ENCODE peak calls at places on chromosomes 4 and X, in six cellular contexts. T is AG10803, P is Calu3, E is GM20000, J is BJ, D is colonic mucosa. H is an unnamed sample.

GRCh38 chr4:55553442-55553841 is 6.7 kb upstream of the CLOCK start:
- DNase-seq in E (no peak), T (peak), J (peak), D (no peak), P (no peak), H (no peak)

GRCh38 chr4:7043521-7044414 is 596 bp downstream of the TADA2B start:
- DNase-seq in E (no peak), T (peak), P (peak), D (peak), J (no peak), H (peak)

GRCh38 chrX:136652822-136653723 is 5.1 kb downstream of the CD40LG start:
- DNase-seq in D (no peak), J (no peak), T (no peak), P (no peak), E (no peak), H (no peak)

GRCh38 chrX:101370888-101371504 is 15.0 kb downstream of the BTK start:
- DNase-seq in T (no peak), D (no peak), P (no peak), E (no peak), J (no peak), H (no peak)

GRCh38 chr4:38983756-38984647 is 48.2 kb downstream of the TMEM156 start:
- DNase-seq in E (no peak), J (no peak), T (peak), D (no peak), P (no peak), H (no peak)

GRCh38 chr4:143514432-143514831 is 930 bp downstream of the SMARCA5 start:
- DNase-seq in J (no peak), D (peak), E (peak), T (peak), P (peak), H (peak)

GRCh38 chrX:7514871-7515599 is 327.9 kb upstream of the VCX start:
- DNase-seq in D (no peak), P (no peak), J (no peak), E (no peak), T (peak), H (no peak)

GRCh38 chr4:6990661-6991060 is 52.5 kb upstream of the TADA2B start:
- DNase-seq in J (no peak), E (no peak), D (no peak), P (no peak), T (no peak), H (no peak)

GRCh38 chr4:48033825-48034413 is 17.3 kb downstream of the NIPAL1 start:
- DNase-seq in J (no peak), D (peak), T (no peak), E (no peak), P (peak), H (peak)

GRCh38 chrX:8988456-8988855 is 45.5 kb downstream of the FAM9B start:
- DNase-seq in E (no peak), P (peak), D (peak), T (peak), J (peak), H (peak)

GRCh38 chr4:39062094-39062493 is at the start of gene KLHL5:
- DNase-seq in D (no peak), P (no peak), T (no peak), J (no peak), E (peak), H (no peak)

GRCh38 chr4:40388248-40388647 is 53.1 kb downstream of the CHRNA9 start:
- DNase-seq in E (no peak), J (no peak), T (no peak), D (no peak), P (no peak), H (no peak)

GRCh38 chr4:162075691-162076090 is 88.1 kb downstream of the FSTL5 start:
- DNase-seq in T (no peak), J (no peak), E (no peak), P (no peak), D (no peak), H (no peak)

GRCh38 chr4:148273501-148273986 is 168.7 kb downstream of the NR3C2 start:
- DNase-seq in E (no peak), T (no peak), J (no peak), P (no peak), D (no peak), H (peak)

GRCh38 chr4:149765630-149766029 is 50.0 kb downstream of the IQCM start:
- DNase-seq in J (peak), D (no peak), P (no peak), E (no peak), T (peak), H (no peak)

GRCh38 chr4:8337083-8337482 is 67.5 kb downstream of the HTRA3 start:
- DNase-seq in P (no peak), T (no peak), D (no peak), J (no peak), E (no peak), H (no peak)

GRCh38 chr4:1199556-1200331 is 27.4 kb upstream of the SPON2 start:
- DNase-seq in E (no peak), D (peak), P (no peak), T (no peak), J (no peak), H (peak)

GRCh38 chrX:3584415-3584996 is 128.9 kb downstream of the PRKX start:
- DNase-seq in T (no peak), J (no peak), P (no peak), E (no peak), D (no peak), H (no peak)

GRCh38 chr4:151297170-151297569 is 20.2 kb downstream of the PRSS48 start:
- DNase-seq in T (no peak), D (no peak), E (no peak), J (no peak), P (no peak), H (no peak)

GRCh38 chrX:50707376-50707775 is 106.6 kb downstream of the SHROOM4 start:
- DNase-seq in P (no peak), E (no peak), J (no peak), T (no peak), D (no peak), H (peak)

GRCh38 chrX:140149761-140150160 is 184.4 kb upstream of the CXorf66 start:
- DNase-seq in J (no peak), T (no peak), E (no peak), P (no peak), D (no peak), H (no peak)

GRCh38 chr4:77446611-77447010 is 159.0 kb upstream of the CXCL13 start:
- DNase-seq in D (no peak), J (no peak), T (no peak), E (no peak), P (no peak), H (no peak)

GRCh38 chr4:119070301-119070700 is 65.3 kb upstream of the MYOZ2 start:
- DNase-seq in T (no peak), E (no peak), J (no peak), P (no peak), D (no peak), H (no peak)

GRCh38 chr4:128572778-128573241 is 236.7 kb upstream of the JADE1 start:
- DNase-seq in E (no peak), P (no peak), T (no peak), J (no peak), D (no peak), H (no peak)

GRCh38 chrX:40278340-40279090 is 180.8 kb upstream of the BCOR start:
- DNase-seq in P (no peak), T (peak), J (no peak), D (no peak), E (no peak), H (peak)

GRCh38 chrX:109952050-109952449 is 50.9 kb upstream of the TMEM164 start:
- DNase-seq in J (no peak), T (peak), D (no peak), P (peak), E (no peak), H (no peak)

GRCh38 chr4:168071304-168071703 is 21.0 kb upstream of the ANXA10 start:
- DNase-seq in J (no peak), T (no peak), P (no peak), E (no peak), D (no peak), H (no peak)

GRCh38 chr4:165785337-165785736 is 87.7 kb upstream of the TLL1 start:
- DNase-seq in D (no peak), T (no peak), J (no peak), E (no peak), P (no peak), H (no peak)

DNA sequence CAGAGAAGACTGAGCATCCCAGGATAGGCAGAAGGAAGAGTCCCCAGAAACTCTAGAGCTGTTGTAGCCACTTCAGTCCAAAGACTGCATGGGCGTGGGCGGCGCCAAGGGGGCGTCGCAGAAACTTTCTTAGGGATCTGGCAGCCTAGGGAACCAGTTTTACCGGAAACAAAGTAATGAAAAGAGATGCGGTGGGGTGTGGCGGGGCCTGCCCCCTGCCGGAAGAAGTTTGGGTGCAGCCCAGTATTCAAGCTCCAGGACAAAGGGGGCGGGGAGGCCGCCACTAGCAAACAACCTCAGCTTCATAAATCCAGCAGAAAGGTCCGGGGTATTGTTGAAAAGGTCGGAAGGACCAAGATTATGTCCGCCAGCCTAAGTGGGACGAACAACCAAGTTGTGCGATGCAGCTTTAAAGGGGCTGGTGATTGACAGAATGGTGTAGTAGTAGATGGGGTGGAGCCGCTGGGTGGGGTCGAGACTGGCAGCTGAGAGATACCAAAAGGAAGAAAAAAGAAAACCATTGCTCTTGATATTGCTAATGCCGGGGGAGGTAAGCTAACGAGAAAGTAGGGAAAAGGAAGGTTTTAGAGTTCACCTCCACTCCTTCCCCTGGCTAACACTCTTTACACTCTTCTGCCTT is 190.5 kb downstream of the RRAGB start:
- DNase-seq in E (peak), T (peak), J (no peak), P (peak), D (peak), H (peak)
- TF ChIP-seq CTCF in E (peak), T (peak), J (peak), P (peak), D (peak), H (peak)

GRCh38 chr4:117971406-117971805 is 62.9 kb upstream of the NDST3 start:
- DNase-seq in T (peak), E (no peak), D (no peak), J (peak), P (no peak), H (no peak)

GRCh38 chr4:117965608-117966007 is 68.7 kb upstream of the NDST3 start:
- DNase-seq in T (no peak), E (no peak), J (no peak), P (no peak), D (no peak), H (no peak)

GRCh38 chr4:117968606-117969005 is 65.7 kb upstream of the NDST3 start:
- DNase-seq in D (no peak), P (no peak), J (no peak), T (no peak), E (no peak), H (no peak)
- TF ChIP-seq CTCF in D (no peak), P (no peak), J (no peak), T (no peak), E (no peak), H (no peak)

DNA sequence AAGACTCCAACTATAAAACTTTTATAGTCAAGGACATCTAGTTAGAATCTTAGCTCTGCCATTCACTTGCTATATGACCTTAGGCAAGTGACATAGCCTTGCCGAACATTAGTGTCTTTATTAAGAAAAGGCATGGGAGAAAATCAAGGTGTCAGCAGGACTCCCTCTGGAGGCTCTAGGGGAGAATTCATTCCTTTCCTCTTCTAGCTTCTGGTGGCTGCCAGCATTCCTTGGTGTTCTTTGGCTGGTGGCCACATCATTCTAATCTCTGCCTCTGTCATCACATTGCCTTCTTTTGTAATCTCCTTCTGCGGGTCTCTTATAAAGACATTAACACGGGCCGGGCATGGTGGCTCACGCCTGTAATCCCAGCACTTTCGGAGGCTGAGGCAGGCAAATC is 99.8 kb downstream of the PPP1R2C start:
- DNase-seq in P (peak), D (no peak), J (no peak), E (no peak), T (peak), H (peak)
- TF ChIP-seq CTCF in P (no peak), D (no peak), J (no peak), E (no peak), T (no peak), H (peak)

GRCh38 chr4:185282968-185283367 is 73.6 kb downstream of the SNX25 start:
- DNase-seq in E (no peak), D (no peak), J (no peak), P (no peak), T (no peak), H (no peak)
- TF ChIP-seq CTCF in E (no peak), D (no peak), J (no peak), P (no peak), T (peak), H (no peak)

DNA sequence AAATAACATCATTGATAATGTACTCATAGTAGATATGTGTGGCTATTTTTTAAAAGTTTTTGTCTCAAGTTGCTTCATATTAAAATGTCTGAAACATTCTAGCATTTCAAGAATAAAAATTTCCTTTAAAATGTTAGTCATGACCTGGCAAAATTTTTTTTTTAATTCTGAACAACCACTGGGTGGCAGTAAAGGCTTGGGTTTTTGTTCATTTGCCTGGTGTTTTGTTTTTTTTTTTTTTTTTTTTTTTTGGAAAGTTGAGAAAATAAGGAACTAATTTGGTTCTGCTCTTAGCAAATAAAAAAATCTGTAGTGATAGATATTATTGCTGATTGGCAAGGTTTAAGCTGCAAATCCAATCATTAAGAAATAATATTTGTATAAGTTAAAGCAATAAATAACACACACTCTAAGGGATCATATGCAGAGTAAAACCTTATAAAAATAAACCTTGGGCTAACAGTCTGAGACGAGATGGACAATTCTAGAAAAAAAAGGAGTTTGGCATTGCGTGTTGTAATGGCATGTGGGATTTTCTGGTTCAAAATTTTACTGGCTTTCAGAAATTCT is 81.4 kb downstream of the CEP44 start:
- DNase-seq in T (peak), D (no peak), J (no peak), E (peak), P (peak), H (peak)
- TF ChIP-seq CTCF in T (peak), D (no peak), J (peak), E (peak), P (peak), H (peak)

GRCh38 chrX:23756165-23756564 is 13.1 kb upstream of the ACOT9 start:
- DNase-seq in E (peak), J (no peak), D (peak), T (peak), P (peak), H (peak)
- TF ChIP-seq CTCF in E (no peak), J (peak), D (peak), T (peak), P (peak), H (peak)

GRCh38 chr4:109557433-109557832 is 2.6 kb upstream of the MCUB start:
- DNase-seq in D (no peak), P (no peak), J (no peak), T (no peak), E (no peak), H (no peak)
- TF ChIP-seq CTCF in D (no peak), P (no peak), J (no peak), T (no peak), E (no peak), H (no peak)